ENCODE peak calls at places on chromosome 21, in seven cellular contexts. D is CD8-positive, alpha-beta memory T cell; U is endodermal cell; B is AG09309; H is fibroblast of lung; A is bronchial epithelial cell; F is tibial artery. M is an unnamed sample.

GRCh38 chr21:36788116-36788515 is 89.2 kb downstream of the SIM2 start:
- DNase-seq in H (no peak), B (no peak), F (no peak), U (no peak), D (no peak), A (no peak), M (no peak)

GRCh38 chr21:46079357-46080170 is 18.3 kb upstream of the COL6A2 start:
- DNase-seq in B (peak), U (peak), D (peak), F (no peak), A (no peak), H (peak), M (no peak)

GRCh38 chr21:36584980-36585940 is 105.3 kb upstream of the CLDN14 start:
- DNase-seq in B (no peak), U (no peak), D (no peak), A (peak), H (no peak), F (no peak), M (peak)

GRCh38 chr21:16418663-16419062 is 688.9 kb downstream of the USP25 start:
- DNase-seq in B (no peak), D (no peak), F (no peak), U (no peak), H (peak), A (peak), M (no peak)

GRCh38 chr21:46553993-46554392 is 50.9 kb downstream of the S100B start:
- DNase-seq in D (no peak), B (no peak), A (no peak), U (no peak), F (no peak), H (no peak), M (no peak)

GRCh38 chr21:37658121-37658993 is 257.9 kb downstream of the KCNJ6 start:
- DNase-seq in D (no peak), F (no peak), A (no peak), U (no peak), H (no peak), B (no peak), M (no peak)

GRCh38 chr21:41121785-41122415 is 46.1 kb upstream of the BACE2 start:
- DNase-seq in B (peak), U (peak), H (peak), F (peak), D (no peak), A (peak), M (peak)

GRCh38 chr21:31624961-31625491 is 34.5 kb upstream of the SOD1 start:
- DNase-seq in U (peak), H (no peak), B (no peak), D (no peak), F (no peak), A (no peak), M (no peak)

GRCh38 chr21:32978346-32979270 is 47.1 kb upstream of the OLIG2 start:
- DNase-seq in H (no peak), B (no peak), F (no peak), D (no peak), U (no peak), A (no peak), M (no peak)

GRCh38 chr21:44977616-44978340 is 37.9 kb downstream of the SLX9 start:
- DNase-seq in F (no peak), U (no peak), H (no peak), A (peak), B (no peak), D (no peak), M (no peak)

GRCh38 chr21:19853709-19854575 is 1144.3 kb upstream of the NCAM2 start:
- DNase-seq in F (no peak), B (no peak), D (no peak), A (no peak), H (no peak), U (peak), M (no peak)

GRCh38 chr21:45478115-45478801 is 64.0 kb downstream of the SLC19A1 start:
- DNase-seq in F (peak), H (peak), B (no peak), A (peak), D (peak), U (peak), M (peak)

GRCh38 chr21:36813071-36813470 is 114.2 kb downstream of the SIM2 start:
- DNase-seq in H (no peak), F (no peak), B (no peak), U (no peak), A (no peak), D (no peak), M (no peak)

GRCh38 chr21:45598109-45598508 is 45.4 kb upstream of the PCBP3 start:
- DNase-seq in A (no peak), D (peak), H (no peak), B (no peak), F (no peak), U (no peak), M (no peak)

GRCh38 chr21:27301216-27301615 is 334.3 kb upstream of the ADAMTS5 start:
- DNase-seq in H (peak), F (no peak), B (peak), D (no peak), U (no peak), A (no peak), M (no peak)

GRCh38 chr21:46211376-46211775 is 17.2 kb downstream of the LSS start:
- DNase-seq in H (no peak), F (peak), D (peak), U (peak), A (no peak), B (no peak), M (no peak)

GRCh38 chr21:16195476-16195875 is 465.7 kb downstream of the USP25 start:
- DNase-seq in F (no peak), B (no peak), D (no peak), U (no peak), A (peak), H (peak), M (no peak)

GRCh38 chr21:31334648-31335121 is 9.4 kb downstream of the TIAM1 start:
- DNase-seq in U (no peak), B (no peak), H (peak), A (peak), D (no peak), F (no peak), M (no peak)

GRCh38 chr21:46063734-46064680 is 33.9 kb upstream of the COL6A2 start:
- DNase-seq in A (no peak), U (no peak), B (no peak), F (no peak), H (no peak), D (peak), M (no peak)

GRCh38 chr21:44987301-44987885 is 47.6 kb downstream of the SLX9 start:
- DNase-seq in D (peak), H (no peak), U (no peak), B (no peak), F (no peak), A (no peak), M (no peak)

GRCh38 chr21:46551636-46552241 is 53.1 kb downstream of the S100B start:
- DNase-seq in D (peak), A (no peak), B (no peak), U (peak), F (no peak), H (no peak), M (no peak)

DNA sequence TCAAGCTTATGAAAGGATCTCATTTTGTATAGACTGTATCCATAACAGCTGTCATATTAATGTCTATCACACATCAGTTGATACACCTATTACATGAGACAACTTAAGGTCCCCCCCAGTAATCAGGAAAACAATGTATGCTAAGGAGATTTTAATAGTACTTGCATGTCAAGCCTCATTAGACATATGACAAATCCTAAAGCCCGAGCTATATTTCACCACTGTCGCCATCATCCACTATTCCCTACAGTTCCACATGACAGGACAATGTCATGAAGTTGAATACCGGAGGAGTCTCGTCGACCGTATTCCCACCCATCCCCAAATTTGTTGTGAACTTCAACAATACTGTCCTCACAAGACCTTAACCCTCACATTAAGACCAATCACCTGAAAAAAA is 3.4 kb downstream of the HMGN1 start:
- DNase-seq in B (no peak), F (no peak), D (no peak), U (no peak), A (no peak), H (no peak), M (no peak)
- H3K4me3 ChIP-seq in B (no peak), F (no peak), D (no peak), U (peak), A (no peak), H (peak), M (no peak)

DNA sequence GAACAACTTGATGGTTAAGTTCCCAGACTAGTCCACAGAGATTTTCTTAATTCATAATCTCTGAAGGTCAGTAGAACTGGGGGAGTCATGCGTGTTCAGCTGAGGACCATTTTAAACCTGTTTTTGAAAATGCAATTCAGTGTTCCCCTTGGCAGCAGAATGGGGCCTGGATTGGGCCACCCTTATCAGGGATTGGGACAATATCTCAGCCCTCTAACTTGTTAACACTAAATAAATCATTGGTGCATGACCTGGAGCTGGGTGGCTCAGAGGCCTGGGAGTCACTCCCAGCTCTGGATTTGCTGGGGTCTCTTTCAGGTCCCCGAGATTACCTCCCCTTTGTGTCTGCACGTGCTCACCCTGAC is 55.3 kb downstream of the MRPS6 start:
- DNase-seq in F (peak), H (no peak), A (no peak), U (no peak), D (no peak), B (no peak), M (no peak)
- H3K4me3 ChIP-seq in F (no peak), H (no peak), A (no peak), U (no peak), D (no peak), B (no peak), M (no peak)

GRCh38 chr21:42236693-42237092 is 17.8 kb downstream of the ABCG1 start:
- DNase-seq in H (no peak), B (no peak), A (no peak), F (no peak), D (no peak), U (no peak), M (peak)
- H3K4me3 ChIP-seq in H (no peak), B (no peak), A (no peak), F (no peak), D (peak), U (no peak), M (no peak)

DNA sequence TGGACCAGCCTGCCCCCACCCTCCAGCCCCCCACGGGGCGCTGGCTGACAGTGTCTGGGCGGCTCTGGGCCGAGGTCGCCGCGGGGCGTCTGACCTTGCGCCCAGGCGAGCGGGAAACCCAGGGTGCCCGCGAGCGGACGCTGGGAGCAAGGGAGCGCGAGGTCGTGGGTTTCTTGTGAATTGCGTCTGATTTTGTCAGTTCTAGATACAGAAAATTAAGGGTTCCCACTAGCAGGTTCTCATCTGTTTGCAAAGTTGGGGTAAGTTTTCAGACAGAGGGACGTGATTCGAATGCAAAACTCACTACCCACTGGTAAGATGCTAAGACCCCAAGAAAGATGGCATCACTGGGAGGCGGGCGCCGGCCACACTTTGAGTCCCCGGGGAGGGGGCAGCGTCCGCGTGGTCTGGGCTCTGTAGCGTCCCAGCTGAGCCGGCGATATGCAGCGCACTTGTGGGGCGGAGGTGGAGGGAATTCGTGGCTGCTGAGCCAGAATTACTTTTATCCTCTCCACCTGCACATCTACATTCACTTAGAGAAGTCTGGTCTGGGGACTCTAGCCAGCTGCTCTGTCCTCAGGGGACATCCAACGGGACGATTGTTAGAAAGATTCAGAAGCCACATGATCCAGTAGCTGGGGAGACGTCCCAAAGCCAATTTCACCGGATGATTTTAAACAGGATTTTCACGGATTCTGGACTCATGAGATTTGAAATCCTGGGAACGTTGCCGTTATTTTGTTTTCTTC is 1.0 kb downstream of the JAM2 start:
- DNase-seq in B (no peak), U (peak), F (no peak), H (peak), A (no peak), D (no peak), M (no peak)
- H3K4me3 ChIP-seq in B (peak), U (peak), F (peak), H (peak), A (no peak), D (peak), M (peak)

GRCh38 chr21:34840693-34841092 is 171.9 kb downstream of the CLIC6 start:
- DNase-seq in A (no peak), B (no peak), F (no peak), U (peak), D (no peak), H (no peak), M (no peak)
- H3K4me3 ChIP-seq in A (no peak), B (no peak), F (no peak), U (no peak), D (no peak), H (no peak), M (no peak)